ENCODE peak calls at places on chromosomes 7 and 10, in nine cellular contexts. P, A, N, U, G, I, M, Q and Z are unnamed samples.

GRCh38 chr7:70574970-70575799 is 556.8 kb upstream of the GALNT17 start:
- DNase-seq in U (peak), I (no peak), Q (peak), A (no peak), M (peak), G (no peak), P (peak), N (peak), Z (no peak)

GRCh38 chr7:90474284-90475210 is 5.1 kb downstream of the PTTG1IP2 start:
- DNase-seq in U (no peak), P (peak), N (no peak), I (no peak), Q (peak), A (no peak), M (no peak), G (peak), Z (no peak)

GRCh38 chr10:43524434-43525247 is 49.8 kb downstream of the ZNF239 start:
- DNase-seq in Q (no peak), A (no peak), M (no peak), P (no peak), N (no peak), I (no peak), G (no peak), U (no peak), Z (no peak)

GRCh38 chr10:48604039-48604407 is 850 bp downstream of the ARHGAP22 start:
- DNase-seq in U (no peak), I (no peak), N (no peak), Q (no peak), A (no peak), G (no peak), P (peak), M (no peak), Z (no peak)

GRCh38 chr7:45402480-45403218 is 171.5 kb upstream of the ADCY1 start:
- DNase-seq in G (peak), A (no peak), I (no peak), M (peak), P (peak), Q (no peak), U (no peak), N (no peak), Z (no peak)

GRCh38 chr10:76357726-76358125 is 926.3 kb downstream of the LRMDA start:
- DNase-seq in U (no peak), N (no peak), P (no peak), G (no peak), Q (no peak), I (no peak), A (no peak), M (no peak), Z (no peak)

GRCh38 chr10:12512292-12513002 is 163.1 kb downstream of the CAMK1D start:
- DNase-seq in U (no peak), I (no peak), A (no peak), M (no peak), N (no peak), Q (no peak), G (no peak), P (no peak), Z (no peak)

GRCh38 chr7:28718042-28718452 is 240.1 kb downstream of the TRIL start:
- DNase-seq in U (no peak), M (no peak), P (no peak), G (no peak), Q (no peak), I (no peak), A (no peak), N (no peak), Z (no peak)

GRCh38 chr10:28668363-28669226 is 8.7 kb upstream of the BAMBI start:
- DNase-seq in A (peak), Q (no peak), I (no peak), G (no peak), U (peak), M (peak), N (no peak), P (peak), Z (peak)

GRCh38 chr10:69792361-69792760 is 9.3 kb upstream of the COL13A1 start:
- DNase-seq in P (no peak), U (no peak), N (no peak), I (no peak), A (no peak), Q (no peak), M (no peak), G (no peak), Z (no peak)

GRCh38 chr10:74539317-74539716 is 287.1 kb upstream of the KAT6B start:
- DNase-seq in U (no peak), N (no peak), P (no peak), M (no peak), I (no peak), A (no peak), G (no peak), Q (no peak), Z (no peak)

GRCh38 chr10:91335147-91335546 is 75.0 kb upstream of the HECTD2 start:
- DNase-seq in I (no peak), U (no peak), M (no peak), G (no peak), N (no peak), P (no peak), A (no peak), Q (no peak), Z (no peak)

GRCh38 chr7:43915907-43916306 is 9.5 kb upstream of the URGCP start:
- DNase-seq in P (no peak), G (no peak), U (no peak), M (no peak), I (no peak), A (no peak), N (no peak), Q (no peak), Z (no peak)

GRCh38 chr7:107251963-107252362 is 83.2 kb downstream of the HBP1 start:
- DNase-seq in N (no peak), P (no peak), M (peak), G (no peak), U (no peak), Q (no peak), I (no peak), A (no peak), Z (no peak)

GRCh38 chr7:77989981-77990566 is 191.5 kb downstream of the PHTF2 start:
- DNase-seq in N (no peak), P (no peak), Q (no peak), M (no peak), G (no peak), A (peak), I (no peak), U (peak), Z (no peak)

GRCh38 chr7:138657854-138658386 is 43.2 kb downstream of the SVOPL start:
- DNase-seq in P (no peak), G (no peak), N (no peak), A (no peak), I (no peak), M (no peak), U (no peak), Q (no peak), Z (no peak)

GRCh38 chr10:33116293-33116697 is 158.3 kb upstream of the ITGB1 start:
- DNase-seq in A (peak), M (peak), I (no peak), U (peak), N (no peak), P (peak), G (no peak), Q (no peak), Z (no peak)

GRCh38 chr7:116395125-116395791 is 104.3 kb upstream of the CAV2 start:
- DNase-seq in M (peak), I (no peak), A (peak), Q (no peak), G (peak), U (no peak), P (peak), N (no peak), Z (no peak)

GRCh38 chr10:51651063-51651462 is 48.3 kb downstream of the CSTF2T start:
- DNase-seq in P (peak), Q (no peak), M (no peak), A (no peak), U (no peak), I (no peak), G (no peak), N (no peak), Z (no peak)

GRCh38 chr10:100866010-100866409 is 46.8 kb upstream of the SLF2 start:
- DNase-seq in M (no peak), G (no peak), N (no peak), P (no peak), Q (no peak), I (no peak), U (no peak), A (no peak), Z (no peak)

GRCh38 chr7:45888185-45888992 is at the start of gene IGFBP1:
- DNase-seq in N (peak), P (peak), M (peak), U (no peak), G (no peak), A (peak), I (no peak), Q (no peak), Z (no peak)

GRCh38 chr7:100691676-100692577 is 2.1 kb downstream of the GIGYF1 start:
- DNase-seq in P (peak), I (peak), N (peak), A (peak), G (no peak), M (peak), U (peak), Q (peak), Z (peak)

GRCh38 chr7:102404005-102404861 is 8.1 kb downstream of the PRKRIP1 start:
- DNase-seq in N (peak), M (peak), G (no peak), P (peak), U (peak), I (peak), Q (peak), A (peak), Z (peak)

GRCh38 chr10:317219-317868 is 182.1 kb downstream of the ZMYND11 start:
- DNase-seq in M (no peak), A (no peak), N (no peak), U (no peak), Q (no peak), I (no peak), G (peak), P (peak), Z (peak)

GRCh38 chr7:16627236-16627635 is 18.3 kb downstream of the ANKMY2 start:
- DNase-seq in G (no peak), N (no peak), Q (no peak), P (peak), U (no peak), I (no peak), M (no peak), A (no peak), Z (no peak)

GRCh38 chr10:4353059-4353655 is 472.9 kb upstream of the AKR1E2 start:
- DNase-seq in Q (no peak), U (no peak), G (no peak), N (no peak), I (no peak), M (no peak), A (no peak), P (peak), Z (no peak)

GRCh38 chr7:114088541-114088940 is 169.7 kb upstream of the PPP1R3A start:
- DNase-seq in P (no peak), A (no peak), Q (no peak), I (no peak), G (no peak), U (no peak), M (no peak), N (no peak), Z (no peak)